ENCODE peak calls at places on chromosomes 1 and 21, in five cellular contexts. One of them, this sample, is unnamed.

GRCh38 chr1:1781526-1781903 is 3.2 kb upstream of the NADK start:
- DNase-seq in A549: no peak
- DNase-seq in Peyer's patch: no peak
- DNase-seq in adrenal gland: no peak
- DNase-seq in GM12865: peak
- DNase-seq in this sample: no peak

GRCh38 chr1:121546830-121547680 is 362.3 kb downstream of the SRGAP2C start:
- DNase-seq in A549: no peak
- DNase-seq in GM12865: no peak
- DNase-seq in Peyer's patch: no peak
- DNase-seq in adrenal gland: no peak
- DNase-seq in this sample: no peak

GRCh38 chr1:93880731-93881130 is 1.7 kb upstream of the DNTTIP2 start:
- DNase-seq in adrenal gland: no peak
- DNase-seq in A549: no peak
- DNase-seq in GM12865: no peak
- DNase-seq in Peyer's patch: no peak
- DNase-seq in this sample: no peak

GRCh38 chr1:50183734-50184133 is 75.0 kb downstream of the ELAVL4 start:
- DNase-seq in adrenal gland: no peak
- DNase-seq in GM12865: no peak
- DNase-seq in A549: no peak
- DNase-seq in Peyer's patch: no peak
- DNase-seq in this sample: no peak

GRCh38 chr1:229068266-229069043 is 202.5 kb upstream of the RAB4A start:
- DNase-seq in adrenal gland: peak
- DNase-seq in Peyer's patch: no peak
- DNase-seq in A549: no peak
- DNase-seq in GM12865: no peak
- DNase-seq in this sample: no peak

GRCh38 chr1:10761503-10762152 is 34.8 kb downstream of the CASZ1 start:
- DNase-seq in adrenal gland: no peak
- DNase-seq in Peyer's patch: peak
- DNase-seq in GM12865: peak
- DNase-seq in A549: no peak
- DNase-seq in this sample: no peak

GRCh38 chr21:21897275-21897883 is 899.2 kb downstream of the NCAM2 start:
- DNase-seq in A549: no peak
- DNase-seq in Peyer's patch: no peak
- DNase-seq in GM12865: no peak
- DNase-seq in adrenal gland: no peak
- DNase-seq in this sample: no peak

GRCh38 chr1:53557830-53558784 is 98.9 kb downstream of the DMRTB1 start:
- DNase-seq in GM12865: no peak
- DNase-seq in A549: no peak
- DNase-seq in Peyer's patch: peak
- DNase-seq in adrenal gland: no peak
- DNase-seq in this sample: no peak

GRCh38 chr21:25732091-25732760 is 2.5 kb downstream of the ATP5PF start:
- DNase-seq in Peyer's patch: no peak
- DNase-seq in A549: no peak
- DNase-seq in GM12865: no peak
- DNase-seq in adrenal gland: no peak
- DNase-seq in this sample: no peak

GRCh38 chr1:180594723-180595122 is 36.0 kb downstream of the OVAAL start:
- DNase-seq in A549: no peak
- DNase-seq in adrenal gland: no peak
- DNase-seq in Peyer's patch: no peak
- DNase-seq in GM12865: no peak
- DNase-seq in this sample: no peak

GRCh38 chr1:225426395-225427248 is 1.2 kb downstream of the LBR start:
- DNase-seq in A549: peak
- DNase-seq in adrenal gland: no peak
- DNase-seq in GM12865: peak
- DNase-seq in Peyer's patch: peak
- DNase-seq in this sample: no peak

GRCh38 chr1:12665511-12665910 is 21.6 kb downstream of the AADACL4 start:
- DNase-seq in adrenal gland: no peak
- DNase-seq in GM12865: no peak
- DNase-seq in A549: no peak
- DNase-seq in Peyer's patch: no peak
- DNase-seq in this sample: no peak

GRCh38 chr1:43653893-43654292 is 3.9 kb downstream of the KDM4A start:
- DNase-seq in adrenal gland: no peak
- DNase-seq in A549: no peak
- DNase-seq in GM12865: peak
- DNase-seq in Peyer's patch: no peak
- DNase-seq in this sample: no peak

GRCh38 chr1:145707183-145707867 is at the start of gene PDZK1:
- DNase-seq in Peyer's patch: peak
- DNase-seq in A549: no peak
- DNase-seq in GM12865: no peak
- DNase-seq in adrenal gland: no peak
- DNase-seq in this sample: no peak

GRCh38 chr1:36306210-36306901 is at the start of gene SH3D21:
- DNase-seq in Peyer's patch: peak
- DNase-seq in adrenal gland: peak
- DNase-seq in A549: no peak
- DNase-seq in GM12865: peak
- DNase-seq in this sample: peak

GRCh38 chr1:86541859-86542258 is 5.0 kb upstream of the CLCA4 start:
- DNase-seq in A549: no peak
- DNase-seq in Peyer's patch: no peak
- DNase-seq in adrenal gland: no peak
- DNase-seq in GM12865: no peak
- DNase-seq in this sample: no peak

GRCh38 chr1:199725002-199725401 is 302.5 kb upstream of the NR5A2 start:
- DNase-seq in A549: no peak
- DNase-seq in Peyer's patch: no peak
- DNase-seq in adrenal gland: no peak
- DNase-seq in GM12865: peak
- DNase-seq in this sample: no peak

GRCh38 chr1:41371630-41372599 is 10.7 kb downstream of the FOXO6 start:
- DNase-seq in GM12865: no peak
- DNase-seq in adrenal gland: no peak
- DNase-seq in Peyer's patch: no peak
- DNase-seq in A549: no peak
- DNase-seq in this sample: no peak

GRCh38 chr1:218262259-218262658 is 22.8 kb upstream of the RRP15 start:
- DNase-seq in GM12865: no peak
- DNase-seq in Peyer's patch: no peak
- DNase-seq in A549: no peak
- DNase-seq in adrenal gland: no peak
- DNase-seq in this sample: no peak

GRCh38 chr1:32351859-32352745 is 10.2 kb downstream of the FAM229A start:
- DNase-seq in Peyer's patch: no peak
- DNase-seq in GM12865: no peak
- DNase-seq in adrenal gland: peak
- DNase-seq in A549: peak
- DNase-seq in this sample: no peak

GRCh38 chr1:165395522-165396300 is 39.2 kb upstream of the LMX1A start:
- DNase-seq in A549: no peak
- DNase-seq in adrenal gland: no peak
- DNase-seq in GM12865: peak
- DNase-seq in Peyer's patch: no peak
- DNase-seq in this sample: no peak

GRCh38 chr1:159068877-159069276 is 7.7 kb downstream of the AIM2 start:
- DNase-seq in Peyer's patch: no peak
- DNase-seq in adrenal gland: no peak
- DNase-seq in A549: no peak
- DNase-seq in GM12865: no peak
- DNase-seq in this sample: no peak

GRCh38 chr1:235584973-235585372 is 64.6 kb downstream of the GNG4 start:
- DNase-seq in Peyer's patch: no peak
- DNase-seq in GM12865: no peak
- DNase-seq in A549: no peak
- DNase-seq in adrenal gland: no peak
- DNase-seq in this sample: no peak

GRCh38 chr1:55639526-55639925 is 424.4 kb upstream of the USP24 start:
- DNase-seq in GM12865: no peak
- DNase-seq in A549: no peak
- DNase-seq in Peyer's patch: no peak
- DNase-seq in adrenal gland: no peak
- DNase-seq in this sample: no peak

GRCh38 chr1:197725044-197725443 is 50.2 kb downstream of the DENND1B start:
- DNase-seq in Peyer's patch: no peak
- DNase-seq in A549: no peak
- DNase-seq in GM12865: no peak
- DNase-seq in adrenal gland: no peak
- DNase-seq in this sample: no peak

DNA sequence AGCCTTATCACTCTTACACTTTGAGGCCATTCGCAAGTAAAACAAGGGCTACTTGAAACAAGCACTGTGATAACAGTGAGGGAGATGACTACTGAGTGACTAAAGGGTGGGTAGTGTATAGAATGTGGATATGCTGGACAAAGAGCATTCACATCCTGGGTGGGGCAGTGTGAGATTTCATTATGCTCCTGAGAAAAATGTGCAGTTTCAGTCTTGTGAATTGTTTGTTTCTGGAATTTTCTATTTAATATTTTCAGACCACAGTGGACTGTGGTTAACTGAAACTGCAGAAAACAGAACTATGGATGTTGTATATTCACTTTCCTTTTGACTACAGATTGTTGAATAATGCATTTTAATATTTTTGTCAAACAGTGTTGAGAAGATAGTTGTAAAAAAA is 25.1 kb upstream of the B3GALT2 start:
- DNase-seq in A549: peak
- DNase-seq in GM12865: peak
- DNase-seq in Peyer's patch: no peak
- DNase-seq in adrenal gland: no peak
- DNase-seq in this sample: no peak
- TF ChIP-seq CTCF in A549: no peak
- TF ChIP-seq CTCF in GM12865: no peak
- TF ChIP-seq CTCF in Peyer's patch: no peak
- TF ChIP-seq CTCF in adrenal gland: no peak
- TF ChIP-seq CTCF in this sample: no peak

DNA sequence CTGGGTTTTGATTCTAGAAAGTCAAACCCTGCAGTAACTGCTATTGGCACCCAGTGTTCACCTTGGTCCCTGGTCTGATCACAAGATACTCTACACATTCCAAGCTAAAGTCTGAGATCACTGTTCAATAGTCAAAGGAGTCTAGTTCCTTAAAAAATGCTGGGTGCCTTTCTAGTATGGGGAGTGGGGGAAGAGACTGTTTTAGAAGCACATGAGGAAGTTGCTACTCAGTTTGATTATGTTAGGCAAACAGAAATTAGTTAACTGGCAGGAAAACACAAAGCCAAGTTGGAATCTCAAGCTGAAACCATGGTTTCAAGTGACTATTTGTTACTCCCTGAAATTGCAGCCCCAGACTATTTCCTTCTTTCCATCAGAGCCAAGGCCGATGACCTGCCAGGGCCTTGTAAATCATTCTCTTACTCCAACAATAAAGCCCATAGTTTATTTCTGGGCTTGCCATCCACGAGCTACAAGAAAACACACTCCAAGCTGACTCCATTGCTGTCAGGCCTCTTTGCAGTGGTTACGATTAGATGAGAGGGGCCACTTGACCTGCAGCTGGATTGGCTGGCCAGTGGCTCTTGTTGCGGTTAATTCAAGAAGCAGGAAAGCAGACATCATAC is 21.1 kb upstream of the VTCN1 start:
- DNase-seq in A549: no peak
- DNase-seq in adrenal gland: no peak
- DNase-seq in Peyer's patch: no peak
- DNase-seq in GM12865: no peak
- DNase-seq in this sample: no peak
- TF ChIP-seq CTCF in A549: no peak
- TF ChIP-seq CTCF in adrenal gland: no peak
- TF ChIP-seq CTCF in Peyer's patch: no peak
- TF ChIP-seq CTCF in GM12865: no peak
- TF ChIP-seq CTCF in this sample: no peak

GRCh38 chr21:38954450-38955059 is 148.8 kb downstream of the ETS2 start:
- DNase-seq in A549: no peak
- DNase-seq in Peyer's patch: peak
- DNase-seq in adrenal gland: no peak
- DNase-seq in GM12865: no peak
- DNase-seq in this sample: no peak
- TF ChIP-seq CTCF in A549: no peak
- TF ChIP-seq CTCF in Peyer's patch: no peak
- TF ChIP-seq CTCF in adrenal gland: no peak
- TF ChIP-seq CTCF in GM12865: no peak
- TF ChIP-seq CTCF in this sample: no peak

DNA sequence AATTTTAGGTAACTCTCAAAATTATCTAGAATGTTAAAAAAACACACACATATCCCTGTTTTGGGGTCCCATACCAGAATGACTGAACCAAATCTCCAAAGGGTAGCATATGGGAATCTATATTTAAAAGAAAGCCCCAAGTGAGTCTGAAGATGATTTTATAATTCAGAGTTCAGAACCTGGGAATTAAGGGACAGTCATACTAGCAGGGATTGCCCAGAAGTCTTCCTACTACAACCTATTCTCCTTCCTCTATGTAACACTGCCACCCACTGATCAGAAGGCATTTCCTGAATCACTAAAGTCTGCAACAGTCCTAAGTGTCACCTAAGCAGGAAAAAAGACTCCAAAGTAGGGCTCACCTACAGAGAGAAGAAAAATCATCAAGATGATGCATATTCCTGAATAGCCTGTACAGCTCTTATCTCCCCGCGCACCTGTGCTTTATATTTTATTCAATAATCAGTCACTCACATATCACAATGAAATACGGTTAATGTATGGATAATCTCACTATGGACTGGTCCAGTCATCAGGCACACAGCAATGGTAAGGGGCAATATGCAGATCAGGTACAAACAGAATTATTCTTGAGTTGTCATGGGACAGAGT is 4.9 kb downstream of the RGS1 start:
- DNase-seq in GM12865: peak
- DNase-seq in Peyer's patch: no peak
- DNase-seq in adrenal gland: no peak
- DNase-seq in A549: no peak
- DNase-seq in this sample: no peak
- TF ChIP-seq CTCF in GM12865: peak
- TF ChIP-seq CTCF in Peyer's patch: peak
- TF ChIP-seq CTCF in adrenal gland: peak
- TF ChIP-seq CTCF in A549: peak
- TF ChIP-seq CTCF in this sample: peak

GRCh38 chr21:33301632-33302002 is 23.2 kb upstream of the IFNAR1 start:
- DNase-seq in adrenal gland: no peak
- DNase-seq in Peyer's patch: no peak
- DNase-seq in GM12865: no peak
- DNase-seq in A549: no peak
- DNase-seq in this sample: no peak

GRCh38 chr21:33300701-33301631 is 23.8 kb upstream of the IFNAR1 start:
- DNase-seq in adrenal gland: peak
- DNase-seq in Peyer's patch: no peak
- DNase-seq in GM12865: peak
- DNase-seq in A549: no peak
- DNase-seq in this sample: no peak

GRCh38 chr21:33302055-33302454 is 22.7 kb upstream of the IFNAR1 start:
- DNase-seq in GM12865: no peak
- DNase-seq in A549: no peak
- DNase-seq in Peyer's patch: no peak
- DNase-seq in adrenal gland: no peak
- DNase-seq in this sample: no peak

GRCh38 chr21:33296156-33296555 is 28.6 kb upstream of the IFNAR1 start:
- DNase-seq in GM12865: peak
- DNase-seq in Peyer's patch: no peak
- DNase-seq in A549: no peak
- DNase-seq in adrenal gland: no peak
- DNase-seq in this sample: no peak

GRCh38 chr21:33299181-33299752 is 25.5 kb upstream of the IFNAR1 start:
- DNase-seq in GM12865: peak
- DNase-seq in Peyer's patch: no peak
- DNase-seq in A549: no peak
- DNase-seq in adrenal gland: no peak
- DNase-seq in this sample: no peak
- TF ChIP-seq CTCF in GM12865: no peak
- TF ChIP-seq CTCF in Peyer's patch: no peak
- TF ChIP-seq CTCF in A549: no peak
- TF ChIP-seq CTCF in adrenal gland: no peak
- TF ChIP-seq CTCF in this sample: no peak

This sample was measured in natural killer cell.